ENCODE peak calls at places on chromosome 15, in six cellular contexts. One of them, this sample, is unnamed.

GRCh38 chr15:34335176-34335575 is 2.4 kb downstream of the SLC12A6 start:
- DNase-seq in T-helper 1 cell: no peak
- DNase-seq in stimulated activated CD8-positive, alpha-beta memory T cell treated with anti-CD3 and anti-CD28 coated beads, Interleukin-12 subunit alpha, Interleukin-12 subunit beta, amount 100 ng/mL, for 4 hours: no peak
- DNase-seq in iris pigment epithelial cell: peak
- DNase-seq in IMR-90: no peak
- DNase-seq in GOT3: no peak
- DNase-seq in this sample: no peak

GRCh38 chr15:80934761-80935221 is 54.8 kb downstream of the MESD start:
- DNase-seq in T-helper 1 cell: no peak
- DNase-seq in stimulated activated CD8-positive, alpha-beta memory T cell treated with anti-CD3 and anti-CD28 coated beads, Interleukin-12 subunit alpha, Interleukin-12 subunit beta, amount 100 ng/mL, for 4 hours: no peak
- DNase-seq in iris pigment epithelial cell: peak
- DNase-seq in IMR-90: peak
- DNase-seq in GOT3: peak
- DNase-seq in this sample: no peak

GRCh38 chr15:97196066-97197027 is 764.2 kb upstream of the ARRDC4 start:
- DNase-seq in T-helper 1 cell: no peak
- DNase-seq in stimulated activated CD8-positive, alpha-beta memory T cell treated with anti-CD3 and anti-CD28 coated beads, Interleukin-12 subunit alpha, Interleukin-12 subunit beta, amount 100 ng/mL, for 4 hours: no peak
- DNase-seq in iris pigment epithelial cell: no peak
- DNase-seq in IMR-90: no peak
- DNase-seq in GOT3: no peak
- DNase-seq in this sample: no peak

GRCh38 chr15:56356616-56357015 is 8.6 kb upstream of the TEX9 start:
- DNase-seq in T-helper 1 cell: no peak
- DNase-seq in stimulated activated CD8-positive, alpha-beta memory T cell treated with anti-CD3 and anti-CD28 coated beads, Interleukin-12 subunit alpha, Interleukin-12 subunit beta, amount 100 ng/mL, for 4 hours: no peak
- DNase-seq in iris pigment epithelial cell: no peak
- DNase-seq in IMR-90: no peak
- DNase-seq in GOT3: no peak
- DNase-seq in this sample: no peak

GRCh38 chr15:92430067-92430435 is 36.4 kb downstream of the ST8SIA2 start:
- DNase-seq in T-helper 1 cell: no peak
- DNase-seq in stimulated activated CD8-positive, alpha-beta memory T cell treated with anti-CD3 and anti-CD28 coated beads, Interleukin-12 subunit alpha, Interleukin-12 subunit beta, amount 100 ng/mL, for 4 hours: no peak
- DNase-seq in iris pigment epithelial cell: no peak
- DNase-seq in IMR-90: no peak
- DNase-seq in GOT3: no peak
- DNase-seq in this sample: no peak

GRCh38 chr15:60679256-60679655 is 200.3 kb upstream of the ICE2 start:
- DNase-seq in T-helper 1 cell: no peak
- DNase-seq in stimulated activated CD8-positive, alpha-beta memory T cell treated with anti-CD3 and anti-CD28 coated beads, Interleukin-12 subunit alpha, Interleukin-12 subunit beta, amount 100 ng/mL, for 4 hours: no peak
- DNase-seq in iris pigment epithelial cell: peak
- DNase-seq in IMR-90: peak
- DNase-seq in GOT3: no peak
- DNase-seq in this sample: no peak

GRCh38 chr15:68196445-68197169 is 8.5 kb downstream of the CALML4 start:
- DNase-seq in T-helper 1 cell: no peak
- DNase-seq in stimulated activated CD8-positive, alpha-beta memory T cell treated with anti-CD3 and anti-CD28 coated beads, Interleukin-12 subunit alpha, Interleukin-12 subunit beta, amount 100 ng/mL, for 4 hours: no peak
- DNase-seq in iris pigment epithelial cell: no peak
- DNase-seq in IMR-90: no peak
- DNase-seq in GOT3: no peak
- DNase-seq in this sample: no peak

GRCh38 chr15:25860885-25861866 is 2.0 kb downstream of the ATP10A start:
- DNase-seq in T-helper 1 cell: no peak
- DNase-seq in stimulated activated CD8-positive, alpha-beta memory T cell treated with anti-CD3 and anti-CD28 coated beads, Interleukin-12 subunit alpha, Interleukin-12 subunit beta, amount 100 ng/mL, for 4 hours: no peak
- DNase-seq in iris pigment epithelial cell: no peak
- DNase-seq in IMR-90: no peak
- DNase-seq in GOT3: no peak
- DNase-seq in this sample: peak

GRCh38 chr15:100171411-100171810 is 170.4 kb downstream of the ADAMTS17 start:
- DNase-seq in T-helper 1 cell: no peak
- DNase-seq in stimulated activated CD8-positive, alpha-beta memory T cell treated with anti-CD3 and anti-CD28 coated beads, Interleukin-12 subunit alpha, Interleukin-12 subunit beta, amount 100 ng/mL, for 4 hours: no peak
- DNase-seq in iris pigment epithelial cell: no peak
- DNase-seq in IMR-90: no peak
- DNase-seq in GOT3: no peak
- DNase-seq in this sample: no peak

GRCh38 chr15:45630958-45631691 is 3.7 kb upstream of the SQOR start:
- DNase-seq in T-helper 1 cell: no peak
- DNase-seq in stimulated activated CD8-positive, alpha-beta memory T cell treated with anti-CD3 and anti-CD28 coated beads, Interleukin-12 subunit alpha, Interleukin-12 subunit beta, amount 100 ng/mL, for 4 hours: no peak
- DNase-seq in iris pigment epithelial cell: peak
- DNase-seq in IMR-90: peak
- DNase-seq in GOT3: no peak
- DNase-seq in this sample: no peak

GRCh38 chr15:31265871-31266711 is 60.5 kb upstream of the KLF13 start:
- DNase-seq in T-helper 1 cell: peak
- DNase-seq in stimulated activated CD8-positive, alpha-beta memory T cell treated with anti-CD3 and anti-CD28 coated beads, Interleukin-12 subunit alpha, Interleukin-12 subunit beta, amount 100 ng/mL, for 4 hours: peak
- DNase-seq in iris pigment epithelial cell: no peak
- DNase-seq in IMR-90: no peak
- DNase-seq in GOT3: no peak
- DNase-seq in this sample: peak

GRCh38 chr15:41501961-41502786 is 8.5 kb downstream of the ITPKA start:
- DNase-seq in T-helper 1 cell: no peak
- DNase-seq in stimulated activated CD8-positive, alpha-beta memory T cell treated with anti-CD3 and anti-CD28 coated beads, Interleukin-12 subunit alpha, Interleukin-12 subunit beta, amount 100 ng/mL, for 4 hours: no peak
- DNase-seq in iris pigment epithelial cell: no peak
- DNase-seq in IMR-90: no peak
- DNase-seq in GOT3: no peak
- DNase-seq in this sample: no peak

GRCh38 chr15:80880086-80880485 is 100.9 kb downstream of the CEMIP start:
- DNase-seq in T-helper 1 cell: no peak
- DNase-seq in stimulated activated CD8-positive, alpha-beta memory T cell treated with anti-CD3 and anti-CD28 coated beads, Interleukin-12 subunit alpha, Interleukin-12 subunit beta, amount 100 ng/mL, for 4 hours: no peak
- DNase-seq in iris pigment epithelial cell: no peak
- DNase-seq in IMR-90: no peak
- DNase-seq in GOT3: no peak
- DNase-seq in this sample: no peak

GRCh38 chr15:50876260-50876988 is 32.1 kb upstream of the AP4E1 start:
- DNase-seq in T-helper 1 cell: no peak
- DNase-seq in stimulated activated CD8-positive, alpha-beta memory T cell treated with anti-CD3 and anti-CD28 coated beads, Interleukin-12 subunit alpha, Interleukin-12 subunit beta, amount 100 ng/mL, for 4 hours: no peak
- DNase-seq in iris pigment epithelial cell: no peak
- DNase-seq in IMR-90: no peak
- DNase-seq in GOT3: no peak
- DNase-seq in this sample: no peak

GRCh38 chr15:48754011-48754410 is 56.9 kb downstream of the CEP152 start:
- DNase-seq in T-helper 1 cell: no peak
- DNase-seq in stimulated activated CD8-positive, alpha-beta memory T cell treated with anti-CD3 and anti-CD28 coated beads, Interleukin-12 subunit alpha, Interleukin-12 subunit beta, amount 100 ng/mL, for 4 hours: no peak
- DNase-seq in iris pigment epithelial cell: no peak
- DNase-seq in IMR-90: no peak
- DNase-seq in GOT3: no peak
- DNase-seq in this sample: no peak

GRCh38 chr15:83208357-83208661 is 686 bp upstream of the HDGFL3 start:
- DNase-seq in T-helper 1 cell: no peak
- DNase-seq in stimulated activated CD8-positive, alpha-beta memory T cell treated with anti-CD3 and anti-CD28 coated beads, Interleukin-12 subunit alpha, Interleukin-12 subunit beta, amount 100 ng/mL, for 4 hours: no peak
- DNase-seq in iris pigment epithelial cell: peak
- DNase-seq in IMR-90: no peak
- DNase-seq in GOT3: no peak
- DNase-seq in this sample: no peak

GRCh38 chr15:87739866-87740265 is 516.7 kb downstream of the NTRK3 start:
- DNase-seq in T-helper 1 cell: no peak
- DNase-seq in stimulated activated CD8-positive, alpha-beta memory T cell treated with anti-CD3 and anti-CD28 coated beads, Interleukin-12 subunit alpha, Interleukin-12 subunit beta, amount 100 ng/mL, for 4 hours: no peak
- DNase-seq in iris pigment epithelial cell: no peak
- DNase-seq in IMR-90: peak
- DNase-seq in GOT3: no peak
- DNase-seq in this sample: no peak

GRCh38 chr15:38436993-38437392 is 16.9 kb upstream of the FAM98B start:
- DNase-seq in T-helper 1 cell: no peak
- DNase-seq in stimulated activated CD8-positive, alpha-beta memory T cell treated with anti-CD3 and anti-CD28 coated beads, Interleukin-12 subunit alpha, Interleukin-12 subunit beta, amount 100 ng/mL, for 4 hours: no peak
- DNase-seq in iris pigment epithelial cell: no peak
- DNase-seq in IMR-90: no peak
- DNase-seq in GOT3: no peak
- DNase-seq in this sample: no peak

GRCh38 chr15:50340431-50340830 is 14.6 kb downstream of the GABPB1 start:
- DNase-seq in T-helper 1 cell: no peak
- DNase-seq in stimulated activated CD8-positive, alpha-beta memory T cell treated with anti-CD3 and anti-CD28 coated beads, Interleukin-12 subunit alpha, Interleukin-12 subunit beta, amount 100 ng/mL, for 4 hours: no peak
- DNase-seq in iris pigment epithelial cell: no peak
- DNase-seq in IMR-90: no peak
- DNase-seq in GOT3: no peak
- DNase-seq in this sample: no peak

GRCh38 chr15:90957105-90957790 is 2.6 kb downstream of the RCCD1 start:
- DNase-seq in T-helper 1 cell: no peak
- DNase-seq in stimulated activated CD8-positive, alpha-beta memory T cell treated with anti-CD3 and anti-CD28 coated beads, Interleukin-12 subunit alpha, Interleukin-12 subunit beta, amount 100 ng/mL, for 4 hours: no peak
- DNase-seq in iris pigment epithelial cell: peak
- DNase-seq in IMR-90: peak
- DNase-seq in GOT3: no peak
- DNase-seq in this sample: no peak

GRCh38 chr15:54304321-54304720 is 326.1 kb downstream of the UNC13C start:
- DNase-seq in T-helper 1 cell: no peak
- DNase-seq in stimulated activated CD8-positive, alpha-beta memory T cell treated with anti-CD3 and anti-CD28 coated beads, Interleukin-12 subunit alpha, Interleukin-12 subunit beta, amount 100 ng/mL, for 4 hours: no peak
- DNase-seq in iris pigment epithelial cell: peak
- DNase-seq in IMR-90: no peak
- DNase-seq in GOT3: no peak
- DNase-seq in this sample: no peak

GRCh38 chr15:62334581-62334980 is 169.5 kb upstream of the C2CD4B start:
- DNase-seq in T-helper 1 cell: no peak
- DNase-seq in stimulated activated CD8-positive, alpha-beta memory T cell treated with anti-CD3 and anti-CD28 coated beads, Interleukin-12 subunit alpha, Interleukin-12 subunit beta, amount 100 ng/mL, for 4 hours: no peak
- DNase-seq in iris pigment epithelial cell: no peak
- DNase-seq in IMR-90: no peak
- DNase-seq in GOT3: no peak
- DNase-seq in this sample: no peak

GRCh38 chr15:43370310-43370974 is 401 bp downstream of the ZSCAN29 start:
- DNase-seq in T-helper 1 cell: no peak
- DNase-seq in stimulated activated CD8-positive, alpha-beta memory T cell treated with anti-CD3 and anti-CD28 coated beads, Interleukin-12 subunit alpha, Interleukin-12 subunit beta, amount 100 ng/mL, for 4 hours: no peak
- DNase-seq in iris pigment epithelial cell: peak
- DNase-seq in IMR-90: peak
- DNase-seq in GOT3: no peak
- DNase-seq in this sample: no peak

GRCh38 chr15:81108427-81108826 is 25.6 kb upstream of the CFAP161 start:
- DNase-seq in T-helper 1 cell: no peak
- DNase-seq in stimulated activated CD8-positive, alpha-beta memory T cell treated with anti-CD3 and anti-CD28 coated beads, Interleukin-12 subunit alpha, Interleukin-12 subunit beta, amount 100 ng/mL, for 4 hours: no peak
- DNase-seq in iris pigment epithelial cell: no peak
- DNase-seq in IMR-90: no peak
- DNase-seq in GOT3: no peak
- DNase-seq in this sample: no peak

GRCh38 chr15:48974865-48975264 is 11.1 kb upstream of the SHC4 start:
- DNase-seq in T-helper 1 cell: no peak
- DNase-seq in stimulated activated CD8-positive, alpha-beta memory T cell treated with anti-CD3 and anti-CD28 coated beads, Interleukin-12 subunit alpha, Interleukin-12 subunit beta, amount 100 ng/mL, for 4 hours: no peak
- DNase-seq in iris pigment epithelial cell: peak
- DNase-seq in IMR-90: no peak
- DNase-seq in GOT3: no peak
- DNase-seq in this sample: no peak

GRCh38 chr15:56052389-56053045 is 59.1 kb upstream of the NEDD4 start:
- DNase-seq in T-helper 1 cell: no peak
- DNase-seq in stimulated activated CD8-positive, alpha-beta memory T cell treated with anti-CD3 and anti-CD28 coated beads, Interleukin-12 subunit alpha, Interleukin-12 subunit beta, amount 100 ng/mL, for 4 hours: no peak
- DNase-seq in iris pigment epithelial cell: peak
- DNase-seq in IMR-90: peak
- DNase-seq in GOT3: no peak
- DNase-seq in this sample: no peak

GRCh38 chr15:68010366-68010765 is 43.7 kb upstream of the PIAS1 start:
- DNase-seq in T-helper 1 cell: no peak
- DNase-seq in stimulated activated CD8-positive, alpha-beta memory T cell treated with anti-CD3 and anti-CD28 coated beads, Interleukin-12 subunit alpha, Interleukin-12 subunit beta, amount 100 ng/mL, for 4 hours: no peak
- DNase-seq in iris pigment epithelial cell: no peak
- DNase-seq in IMR-90: no peak
- DNase-seq in GOT3: no peak
- DNase-seq in this sample: no peak

GRCh38 chr15:58070801-58071418 is 5.4 kb upstream of the ALDH1A2 start:
- DNase-seq in T-helper 1 cell: no peak
- DNase-seq in stimulated activated CD8-positive, alpha-beta memory T cell treated with anti-CD3 and anti-CD28 coated beads, Interleukin-12 subunit alpha, Interleukin-12 subunit beta, amount 100 ng/mL, for 4 hours: no peak
- DNase-seq in iris pigment epithelial cell: peak
- DNase-seq in IMR-90: peak
- DNase-seq in GOT3: no peak
- DNase-seq in this sample: peak

GRCh38 chr15:74128785-74129350 is 1.5 kb upstream of the ISLR2 start:
- DNase-seq in T-helper 1 cell: no peak
- DNase-seq in stimulated activated CD8-positive, alpha-beta memory T cell treated with anti-CD3 and anti-CD28 coated beads, Interleukin-12 subunit alpha, Interleukin-12 subunit beta, amount 100 ng/mL, for 4 hours: no peak
- DNase-seq in iris pigment epithelial cell: no peak
- DNase-seq in IMR-90: no peak
- DNase-seq in GOT3: no peak
- DNase-seq in this sample: no peak

GRCh38 chr15:49734831-49735508 is 114.1 kb downstream of the DTWD1 start:
- DNase-seq in T-helper 1 cell: no peak
- DNase-seq in stimulated activated CD8-positive, alpha-beta memory T cell treated with anti-CD3 and anti-CD28 coated beads, Interleukin-12 subunit alpha, Interleukin-12 subunit beta, amount 100 ng/mL, for 4 hours: no peak
- DNase-seq in iris pigment epithelial cell: no peak
- DNase-seq in IMR-90: no peak
- DNase-seq in GOT3: no peak
- DNase-seq in this sample: no peak

GRCh38 chr15:58758141-58758540 is 8.6 kb upstream of the ADAM10 start:
- DNase-seq in T-helper 1 cell: no peak
- DNase-seq in stimulated activated CD8-positive, alpha-beta memory T cell treated with anti-CD3 and anti-CD28 coated beads, Interleukin-12 subunit alpha, Interleukin-12 subunit beta, amount 100 ng/mL, for 4 hours: no peak
- DNase-seq in iris pigment epithelial cell: peak
- DNase-seq in IMR-90: peak
- DNase-seq in GOT3: no peak
- DNase-seq in this sample: no peak

GRCh38 chr15:100889359-100890058 is 9.9 kb downstream of the ALDH1A3 start:
- DNase-seq in T-helper 1 cell: no peak
- DNase-seq in stimulated activated CD8-positive, alpha-beta memory T cell treated with anti-CD3 and anti-CD28 coated beads, Interleukin-12 subunit alpha, Interleukin-12 subunit beta, amount 100 ng/mL, for 4 hours: no peak
- DNase-seq in iris pigment epithelial cell: peak
- DNase-seq in IMR-90: peak
- DNase-seq in GOT3: no peak
- DNase-seq in this sample: no peak

GRCh38 chr15:39598958-39599845 is 18.3 kb downstream of the THBS1 start:
- DNase-seq in T-helper 1 cell: no peak
- DNase-seq in stimulated activated CD8-positive, alpha-beta memory T cell treated with anti-CD3 and anti-CD28 coated beads, Interleukin-12 subunit alpha, Interleukin-12 subunit beta, amount 100 ng/mL, for 4 hours: no peak
- DNase-seq in iris pigment epithelial cell: no peak
- DNase-seq in IMR-90: peak
- DNase-seq in GOT3: no peak
- DNase-seq in this sample: no peak

GRCh38 chr15:76451540-76451939 is 115.0 kb downstream of the ISL2 start:
- DNase-seq in T-helper 1 cell: no peak
- DNase-seq in stimulated activated CD8-positive, alpha-beta memory T cell treated with anti-CD3 and anti-CD28 coated beads, Interleukin-12 subunit alpha, Interleukin-12 subunit beta, amount 100 ng/mL, for 4 hours: no peak
- DNase-seq in iris pigment epithelial cell: no peak
- DNase-seq in IMR-90: no peak
- DNase-seq in GOT3: no peak
- DNase-seq in this sample: no peak